ENCODE peak calls at places on chromosomes 16 and 17, in four cellular contexts. S is MG63, F is GM04503, A is islet precursor cell. P is an unnamed sample.
A peak's percentile ranks its signal among the peaks of the same experiment; 100 is the strongest.

GRCh38 chr16:73000020-73000906 is 47.7 kb downstream of the ZFHX3 start:
- DNase-seq in S (no peak), F (no peak), A (peak; percentile 78), P (no peak)

GRCh38 chr16:50599494-50599893 is 51.3 kb downstream of the NKD1 start:
- DNase-seq in S (no peak), F (no peak), A (no peak), P (no peak)

GRCh38 chr16:84281077-84281476 is 13.6 kb upstream of the WFDC1 start:
- DNase-seq in S (no peak), F (no peak), A (no peak), P (no peak)

GRCh38 chr16:2829501-2830354 is at the start of gene ZG16B:
- DNase-seq in S (no peak), F (no peak), A (no peak), P (peak; percentile 69)

GRCh38 chr17:16215965-16216316 is 607 bp upstream of the NCOR1 start:
- DNase-seq in S (peak; percentile 34), F (peak; percentile 21), A (peak; percentile 88), P (no peak)

GRCh38 chr17:66727634-66728570 is 107.0 kb upstream of the CACNG5 start:
- DNase-seq in S (peak; percentile 36), F (no peak), A (peak; percentile 92), P (peak; percentile 70)

GRCh38 chr17:45976755-45977505 is 22.1 kb upstream of the STH start:
- DNase-seq in S (no peak), F (no peak), A (peak; percentile 97), P (no peak)

GRCh38 chr17:75168998-75169397 is 13.8 kb downstream of the SUMO2 start:
- DNase-seq in S (no peak), F (no peak), A (no peak), P (no peak)

GRCh38 chr17:79935197-79935844 is 96.1 kb upstream of the CBX4 start:
- DNase-seq in S (no peak), F (no peak), A (no peak), P (no peak)

GRCh38 chr17:75516619-75517276 is 420 bp downstream of the TSEN54 start:
- DNase-seq in S (peak; percentile 41), F (no peak), A (peak; percentile 85), P (no peak)

GRCh38 chr17:8122923-8123694 is 797 bp downstream of the HES7 start:
- DNase-seq in S (peak; percentile 33), F (no peak), A (peak; percentile 72), P (no peak)

GRCh38 chr17:40173091-40173777 is 4.0 kb upstream of the RAPGEFL1 start:
- DNase-seq in S (no peak), F (no peak), A (no peak), P (no peak)

GRCh38 chr16:87223656-87224248 is 93.4 kb downstream of the C16orf95 start:
- DNase-seq in S (no peak), F (no peak), A (no peak), P (no peak)

GRCh38 chr16:49857423-49858181 is 1.7 kb upstream of the ZNF423 start:
- DNase-seq in S (peak; percentile 27), F (no peak), A (peak; percentile 87), P (peak; percentile 68)

GRCh38 chr16:31157136-31157535 is 7.3 kb upstream of the PRSS36 start:
- DNase-seq in S (no peak), F (no peak), A (no peak), P (no peak)

GRCh38 chr17:57672205-57672632 is 72.9 kb downstream of the CCDC182 start:
- DNase-seq in S (peak; percentile 46), F (peak; percentile 32), A (no peak), P (no peak)

GRCh38 chr16:53974484-53975115 is 270.6 kb downstream of the FTO start:
- DNase-seq in S (no peak), F (no peak), A (no peak), P (no peak)

GRCh38 chr16:61323456-61323855 is 712.8 kb downstream of the CDH8 start:
- DNase-seq in S (no peak), F (no peak), A (peak; percentile 85), P (no peak)

GRCh38 chr16:57614546-57615343 is 13.7 kb upstream of the ADGRG1 start:
- DNase-seq in S (no peak), F (no peak), A (peak; percentile 49), P (peak; percentile 18)

GRCh38 chr16:69466547-69466946 is 42.1 kb downstream of the CYB5B start:
- DNase-seq in S (no peak), F (no peak), A (no peak), P (no peak)

P was measured in ureter.